ENCODE peak calls at places on chromosomes 1 and 21, in four cellular contexts. E, I, W and P are unnamed samples.

GRCh38 chr1:216248628-216249027 is 174.6 kb downstream of the USH2A start:
- DNase-seq in W (no peak), E (no peak), I (no peak), P (no peak)

GRCh38 chr1:88876573-88877335 is 14.6 kb downstream of the GTF2B start:
- DNase-seq in W (no peak), I (no peak), E (no peak), P (peak)

GRCh38 chr1:160623860-160624259 is 23.0 kb downstream of the SLAMF1 start:
- DNase-seq in W (no peak), I (no peak), E (no peak), P (no peak)

GRCh38 chr1:59718064-59718988 is 96.4 kb upstream of the HOOK1 start:
- DNase-seq in W (no peak), I (no peak), E (no peak), P (no peak)

GRCh38 chr1:81802601-81803422 is 2.1 kb downstream of the ADGRL2 start:
- DNase-seq in I (peak), W (no peak), E (peak), P (peak)

GRCh38 chr1:171220551-171221175 is 27.6 kb upstream of the FMO1 start:
- DNase-seq in W (no peak), I (peak), E (peak), P (peak)

GRCh38 chr1:76933847-76934657 is 66.8 kb downstream of the ST6GALNAC5 start:
- DNase-seq in E (no peak), I (no peak), W (no peak), P (no peak)

GRCh38 chr1:78536427-78536826 is 45.7 kb downstream of the PTGFR start:
- DNase-seq in I (no peak), W (no peak), E (no peak), P (peak)

GRCh38 chr21:25556087-25556486 is 51.2 kb downstream of the MRPL39 start:
- DNase-seq in E (no peak), W (no peak), I (no peak), P (no peak)

GRCh38 chr1:6185635-6186382 is 5.7 kb upstream of the CHD5 start:
- DNase-seq in E (peak), W (no peak), I (peak), P (peak)

GRCh38 chr1:28279721-28280120 is 20.4 kb downstream of the SESN2 start:
- DNase-seq in W (no peak), E (no peak), I (no peak), P (no peak)
- TF ChIP-seq CTCF in W (no peak), E (no peak), I (no peak), P (no peak)

GRCh38 chr1:227560393-227560792 is 3.0 kb upstream of the ZNF678 start:
- DNase-seq in W (no peak), I (no peak), E (no peak), P (no peak)
- H3K4me3 ChIP-seq in W (no peak), I (no peak), E (no peak), P (no peak)

DNA sequence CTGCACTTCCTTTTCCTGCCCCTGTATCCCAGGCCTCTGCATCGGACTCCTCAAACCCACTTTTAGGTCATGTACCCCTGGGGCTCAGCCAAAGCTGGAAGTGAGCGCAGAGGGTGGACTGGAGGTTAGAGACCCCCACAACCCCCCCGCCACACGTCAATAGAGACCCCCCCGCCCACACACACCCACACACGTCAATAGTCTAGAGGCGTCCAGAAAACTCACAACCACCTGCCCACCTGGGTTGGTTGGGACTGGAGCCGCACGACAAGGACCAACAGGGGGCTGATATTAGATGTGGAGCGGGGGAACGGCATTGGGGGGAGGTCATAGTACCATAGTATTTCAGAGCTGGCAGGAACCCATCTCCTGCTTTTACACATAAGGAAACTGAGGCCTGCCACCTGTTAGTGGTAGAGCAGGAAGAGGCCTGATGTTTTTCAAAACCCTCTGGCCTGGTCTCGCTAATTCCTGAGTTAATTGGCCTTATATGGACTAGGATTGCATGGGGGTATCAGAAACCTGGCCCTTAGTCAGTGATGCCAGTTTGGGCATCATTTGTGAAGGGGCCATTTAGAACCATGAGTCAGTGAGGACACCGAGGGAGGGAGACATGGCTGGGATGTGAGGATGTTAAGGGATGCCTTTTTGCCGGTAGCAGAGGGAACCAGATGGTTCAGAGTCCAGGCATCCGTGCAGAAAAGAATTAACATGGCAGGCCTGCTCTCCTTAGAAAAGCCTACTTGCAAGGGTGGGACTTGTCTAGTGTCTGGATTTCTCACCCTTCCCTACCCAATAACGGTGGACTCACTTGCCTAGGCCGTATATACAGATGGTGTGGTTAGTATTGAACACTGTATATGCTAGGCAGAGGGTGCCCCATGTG is 1.1 kb downstream of the NENF start:
- DNase-seq in E (no peak), I (no peak), W (no peak), P (no peak)
- TF ChIP-seq CTCF in E (no peak), I (no peak), W (no peak), P (no peak)

DNA sequence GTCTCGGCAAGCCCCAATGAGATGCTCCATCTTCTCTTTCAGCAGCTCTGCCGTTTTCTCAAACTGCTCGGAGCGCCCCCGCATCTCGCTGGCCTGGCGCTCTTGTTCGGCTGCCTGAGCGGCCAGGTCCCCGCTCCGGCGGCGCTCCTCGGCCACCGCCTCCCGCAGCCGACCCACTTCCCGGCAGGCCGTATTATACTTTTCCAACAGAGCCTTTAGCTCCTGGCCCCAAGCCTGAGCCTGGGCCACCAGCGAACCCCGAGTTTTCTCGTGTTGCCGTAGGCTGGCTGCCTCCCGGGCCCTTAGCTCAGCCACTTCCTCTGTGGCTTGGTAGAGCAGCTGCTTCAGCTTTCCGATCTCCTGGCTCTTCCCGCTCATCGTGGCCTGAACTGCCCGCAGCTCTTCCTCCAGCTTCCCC is 13.1 kb upstream of the PIAS3 start:
- DNase-seq in I (peak), W (no peak), E (no peak), P (peak)
- H3K4me3 ChIP-seq in I (peak), W (no peak), E (peak), P (peak)

DNA sequence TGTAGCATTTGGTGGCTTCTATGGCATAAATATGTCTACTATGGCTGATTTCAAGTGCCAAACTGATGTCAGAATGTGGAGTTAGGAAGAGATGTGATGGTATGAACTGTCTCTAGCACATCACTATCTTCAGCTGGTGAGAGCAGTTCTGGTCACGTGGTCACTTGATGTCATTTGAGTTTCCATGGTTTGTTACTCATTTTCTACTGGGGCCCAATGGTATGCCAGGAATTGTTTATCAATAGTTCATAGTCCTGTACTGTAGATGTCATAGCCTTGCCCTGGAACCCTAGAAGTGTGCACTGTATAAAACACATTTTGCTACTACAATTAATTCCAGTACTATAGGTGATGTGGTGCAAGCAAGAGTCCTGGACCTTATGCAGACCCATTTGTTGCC is 153.7 kb downstream of the PDE4B start:
- DNase-seq in W (no peak), I (no peak), E (no peak), P (no peak)
- TF ChIP-seq CTCF in W (no peak), I (no peak), E (no peak), P (no peak)

DNA sequence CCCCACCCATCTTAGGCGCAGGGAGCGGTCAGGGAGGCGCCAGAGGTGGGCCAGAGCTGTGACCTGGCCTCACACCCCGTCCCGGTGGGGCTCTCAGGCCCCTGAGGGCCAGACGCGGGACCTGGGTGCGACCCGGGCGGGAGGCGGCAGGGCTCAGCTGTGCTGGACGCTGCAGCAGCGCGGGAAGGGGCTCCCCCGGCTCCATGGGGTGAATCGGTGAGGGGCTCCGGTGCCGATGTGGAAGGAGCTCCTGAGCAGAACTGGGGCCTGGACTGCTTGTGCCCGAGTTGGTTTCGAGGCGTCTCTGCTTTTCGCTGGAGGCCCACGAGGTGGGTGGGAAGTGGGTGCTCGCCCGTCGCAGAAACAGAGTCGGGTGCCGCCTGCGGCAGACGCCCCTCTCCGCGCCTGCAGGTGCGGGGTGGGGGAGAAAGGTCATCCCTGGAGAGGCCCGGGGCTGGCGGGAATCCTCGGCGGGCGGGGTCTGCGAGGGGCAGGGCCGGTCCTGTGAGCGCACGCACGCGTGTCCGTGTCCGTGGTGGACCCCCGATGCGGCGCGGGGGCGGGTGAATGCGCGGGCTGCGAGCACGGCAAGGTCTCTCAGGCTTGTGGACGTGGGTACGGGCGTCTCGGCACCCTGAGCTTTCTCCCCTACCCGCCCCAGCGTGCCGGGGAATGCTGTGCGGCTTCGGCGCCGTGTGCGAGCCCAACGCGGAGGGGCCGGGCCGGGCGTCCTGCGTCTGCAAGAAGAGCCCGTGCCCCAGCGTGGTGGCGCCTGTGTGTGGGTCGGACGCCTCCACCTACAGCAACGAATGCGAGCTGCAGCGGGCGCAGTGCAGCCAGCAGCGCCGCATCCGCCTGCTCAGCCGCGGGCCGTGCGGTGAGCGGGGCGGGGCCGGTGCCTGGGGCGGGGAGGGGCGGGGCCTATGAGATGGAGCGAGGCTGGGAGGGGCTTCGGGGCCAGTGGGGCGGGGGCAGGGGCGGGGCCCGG is 20.4 kb downstream of the AGRN start:
- DNase-seq in W (peak), E (peak), I (peak), P (peak)
- H3K4me3 ChIP-seq in W (no peak), E (peak), I (peak), P (peak)